ENCODE peak calls at places on chromosomes 5 and 9, in seven cellular contexts. D, U, Y, L, X, G and T are unnamed samples.
A peak's percentile ranks its signal among the peaks of the same experiment; 100 is the strongest.

GRCh38 chr9:87337335-87338074 is 160.2 kb upstream of the DAPK1 start:
- DNase-seq in D (no peak), U (peak; percentile 44), Y (no peak), L (no peak), X (peak; percentile 16), G (no peak), T (no peak)

GRCh38 chr9:70013598-70014196 is 30.0 kb upstream of the MAMDC2 start:
- DNase-seq in D (no peak), U (no peak), Y (no peak), L (no peak), X (no peak), G (no peak), T (no peak)

GRCh38 chr5:40447438-40447837 is 232.3 kb upstream of the PTGER4 start:
- DNase-seq in D (no peak), U (no peak), Y (no peak), L (no peak), X (no peak), G (no peak), T (no peak)

GRCh38 chr9:134922066-134922931 is 4.6 kb upstream of the FCN1 start:
- DNase-seq in D (no peak), U (no peak), Y (no peak), L (peak; percentile 64), X (no peak), G (no peak), T (no peak)

GRCh38 chr5:149265559-149265958 is 6.1 kb upstream of the AFAP1L1 start:
- DNase-seq in D (no peak), U (no peak), Y (no peak), L (no peak), X (peak; percentile 21), G (peak; percentile 23), T (no peak)

GRCh38 chr5:76763136-76763535 is 47.2 kb downstream of the F2R start:
- DNase-seq in D (no peak), U (no peak), Y (no peak), L (no peak), X (no peak), G (no peak), T (no peak)

GRCh38 chr9:37422289-37423104 is at the start of gene GRHPR:
- DNase-seq in D (peak; percentile 96), U (peak; percentile 95), Y (peak; percentile 93), L (peak; percentile 94), X (peak; percentile 50), G (peak; percentile 69), T (no peak)

GRCh38 chr5:171642894-171643293 is 142.7 kb upstream of the SMIM23 start:
- DNase-seq in D (no peak), U (no peak), Y (no peak), L (no peak), X (no peak), G (no peak), T (no peak)

GRCh38 chr9:100601216-100601615 is 23.3 kb downstream of the CAVIN4 start:
- DNase-seq in D (no peak), U (peak; percentile 55), Y (no peak), L (no peak), X (no peak), G (peak; percentile 63), T (no peak)

GRCh38 chr9:9881692-9882091 is 731.1 kb downstream of the PTPRD start:
- DNase-seq in D (no peak), U (no peak), Y (no peak), L (no peak), X (no peak), G (no peak), T (no peak)

GRCh38 chr5:72046106-72046505 is 61.2 kb upstream of the MAP1B start:
- DNase-seq in D (no peak), U (no peak), Y (no peak), L (no peak), X (no peak), G (no peak), T (no peak)

GRCh38 chr9:90502134-90502533 is 140.5 kb downstream of the DIRAS2 start:
- DNase-seq in D (no peak), U (peak; percentile 4), Y (no peak), L (no peak), X (no peak), G (no peak), T (no peak)

GRCh38 chr5:123460296-123460729 is 37.1 kb upstream of the CEP120 start:
- DNase-seq in D (no peak), U (no peak), Y (no peak), L (no peak), X (no peak), G (peak; percentile 12), T (no peak)

GRCh38 chr5:1772634-1773033 is 27.0 kb downstream of the MRPL36 start:
- DNase-seq in D (no peak), U (no peak), Y (no peak), L (no peak), X (no peak), G (no peak), T (no peak)

GRCh38 chr5:122458278-122458872 is 146.3 kb downstream of the SNCAIP start:
- DNase-seq in D (no peak), U (no peak), Y (peak; percentile 7), L (no peak), X (no peak), G (peak; percentile 10), T (no peak)

GRCh38 chr9:92298036-92298435 is 4.5 kb upstream of the IARS1 start:
- DNase-seq in D (no peak), U (no peak), Y (no peak), L (no peak), X (no peak), G (no peak), T (no peak)

GRCh38 chr9:6160579-6160978 is 55.0 kb upstream of the IL33 start:
- DNase-seq in D (no peak), U (no peak), Y (no peak), L (no peak), X (no peak), G (no peak), T (no peak)

GRCh38 chr9:90641868-90642558 is 611 bp downstream of the DIRAS2 start:
- DNase-seq in D (no peak), U (no peak), Y (no peak), L (no peak), X (no peak), G (no peak), T (no peak)

GRCh38 chr5:132504746-132505145 is 14.2 kb upstream of the IRF1 start:
- DNase-seq in D (no peak), U (no peak), Y (no peak), L (no peak), X (no peak), G (no peak), T (no peak)

GRCh38 chr5:59418766-59419165 is 474.8 kb downstream of the PDE4D start:
- DNase-seq in D (no peak), U (no peak), Y (no peak), L (no peak), X (no peak), G (no peak), T (no peak)

GRCh38 chr9:16180546-16180945 is 627.7 kb downstream of the CCDC171 start:
- DNase-seq in D (no peak), U (no peak), Y (no peak), L (no peak), X (no peak), G (no peak), T (no peak)

GRCh38 chr5:153559926-153560325 is 69.5 kb downstream of the GRIA1 start:
- DNase-seq in D (no peak), U (no peak), Y (no peak), L (no peak), X (no peak), G (no peak), T (no peak)

GRCh38 chr9:91033802-91034201 is 232.2 kb downstream of the SYK start:
- DNase-seq in D (peak; percentile 43), U (peak; percentile 67), Y (no peak), L (no peak), X (no peak), G (peak; percentile 36), T (peak; percentile 54)

GRCh38 chr5:95238560-95239325 is 46.2 kb downstream of the MCTP1 start:
- DNase-seq in D (no peak), U (no peak), Y (no peak), L (no peak), X (peak; percentile 14), G (no peak), T (no peak)

GRCh38 chr5:76473676-76474075 is 70.6 kb downstream of the IQGAP2 start:
- DNase-seq in D (no peak), U (no peak), Y (peak; percentile 16), L (no peak), X (no peak), G (no peak), T (no peak)

GRCh38 chr9:80885894-80886293 is 803.5 kb downstream of the TLE1 start:
- DNase-seq in D (no peak), U (no peak), Y (no peak), L (peak; percentile 20), X (no peak), G (no peak), T (no peak)

GRCh38 chr9:81103597-81104471 is 585.5 kb downstream of the TLE1 start:
- DNase-seq in D (no peak), U (no peak), Y (no peak), L (no peak), X (no peak), G (no peak), T (no peak)

GRCh38 chr5:129361441-129362025 is 98.6 kb upstream of the ADAMTS19 start:
- DNase-seq in D (no peak), U (peak; percentile 1), Y (no peak), L (no peak), X (peak; percentile 14), G (no peak), T (no peak)

GRCh38 chr9:129609486-129610192 is 11.3 kb downstream of the C9orf50 start:
- DNase-seq in D (peak; percentile 88), U (peak; percentile 94), Y (peak; percentile 73), L (peak; percentile 64), X (no peak), G (peak; percentile 59), T (no peak)

GRCh38 chr5:80935811-80936385 is 24.3 kb upstream of the RASGRF2 start:
- DNase-seq in D (no peak), U (peak; percentile 50), Y (no peak), L (no peak), X (no peak), G (no peak), T (no peak)

GRCh38 chr5:143491644-143492043 is 88.2 kb upstream of the NR3C1 start:
- DNase-seq in D (no peak), U (no peak), Y (no peak), L (no peak), X (no peak), G (no peak), T (no peak)

GRCh38 chr9:125999504-125999881 is 252.3 kb downstream of the PBX3 start:
- DNase-seq in D (peak; percentile 22), U (no peak), Y (no peak), L (no peak), X (no peak), G (no peak), T (peak; percentile 10)

GRCh38 chr5:53671447-53671846 is 111.0 kb downstream of the NDUFS4 start:
- DNase-seq in D (no peak), U (peak; percentile 62), Y (no peak), L (no peak), X (no peak), G (no peak), T (no peak)

GRCh38 chr5:160486573-160486972 is 64.9 kb downstream of the PTTG1 start:
- DNase-seq in D (no peak), U (no peak), Y (no peak), L (no peak), X (no peak), G (no peak), T (no peak)

GRCh38 chr9:6902423-6902822 is 144.7 kb downstream of the KDM4C start:
- DNase-seq in D (no peak), U (no peak), Y (no peak), L (no peak), X (no peak), G (peak; percentile 14), T (no peak)